ENCODE peak calls at places on chromosomes 13 and 19, in four cellular contexts. One of them, this sample, is unnamed.

GRCh38 chr13:93765811-93766210 is 539.2 kb downstream of the GPC6 start:
- DNase-seq in lower leg skin: no peak
- DNase-seq in GM12865: no peak
- DNase-seq in PC-3: no peak
- DNase-seq in this sample: no peak

GRCh38 chr13:72963762-72964161 is 95.0 kb upstream of the KLF5 start:
- DNase-seq in PC-3: no peak
- DNase-seq in lower leg skin: no peak
- DNase-seq in GM12865: no peak
- DNase-seq in this sample: peak

GRCh38 chr13:94712812-94713555 is 639 bp upstream of the SOX21 start:
- DNase-seq in GM12865: peak
- DNase-seq in lower leg skin: no peak
- DNase-seq in PC-3: peak
- DNase-seq in this sample: no peak

GRCh38 chr19:12985049-12985776 is 10.1 kb upstream of the NFIX start:
- DNase-seq in PC-3: no peak
- DNase-seq in GM12865: peak
- DNase-seq in lower leg skin: peak
- DNase-seq in this sample: peak

GRCh38 chr19:16076958-16077611 is 790 bp downstream of the TPM4 start:
- DNase-seq in lower leg skin: no peak
- DNase-seq in GM12865: no peak
- DNase-seq in PC-3: no peak
- DNase-seq in this sample: peak

GRCh38 chr13:114140131-114140908 is 7.9 kb upstream of the RASA3 start:
- DNase-seq in lower leg skin: no peak
- DNase-seq in GM12865: no peak
- DNase-seq in PC-3: no peak
- DNase-seq in this sample: peak

GRCh38 chr13:73299787-73300186 is 241.0 kb downstream of the KLF5 start:
- DNase-seq in GM12865: no peak
- DNase-seq in PC-3: no peak
- DNase-seq in lower leg skin: no peak
- DNase-seq in this sample: no peak

GRCh38 chr13:37701306-37701705 is 102.7 kb upstream of the POSTN start:
- DNase-seq in lower leg skin: no peak
- DNase-seq in PC-3: no peak
- DNase-seq in GM12865: no peak
- DNase-seq in this sample: no peak

GRCh38 chr19:52889076-52889475 is 8.4 kb downstream of the ZNF320 start:
- DNase-seq in GM12865: no peak
- DNase-seq in lower leg skin: no peak
- DNase-seq in PC-3: no peak
- DNase-seq in this sample: no peak

GRCh38 chr13:66689037-66689619 is 541.0 kb downstream of the PCDH9 start:
- DNase-seq in lower leg skin: no peak
- DNase-seq in PC-3: no peak
- DNase-seq in GM12865: no peak
- DNase-seq in this sample: no peak

GRCh38 chr13:46992383-46992952 is 95.6 kb upstream of the HTR2A start:
- DNase-seq in PC-3: peak
- DNase-seq in GM12865: peak
- DNase-seq in lower leg skin: no peak
- DNase-seq in this sample: peak

GRCh38 chr13:37457594-37457993 is 141.0 kb downstream of the POSTN start:
- DNase-seq in lower leg skin: no peak
- DNase-seq in GM12865: no peak
- DNase-seq in PC-3: peak
- DNase-seq in this sample: no peak

GRCh38 chr13:28494861-28495585 is at the start of gene FLT1:
- DNase-seq in lower leg skin: no peak
- DNase-seq in GM12865: peak
- DNase-seq in PC-3: no peak
- DNase-seq in this sample: peak

GRCh38 chr19:49749055-49749716 is 13.9 kb downstream of the TSKS start:
- DNase-seq in lower leg skin: no peak
- DNase-seq in PC-3: peak
- DNase-seq in GM12865: no peak
- DNase-seq in this sample: no peak

GRCh38 chr13:92833071-92833470 is 393.5 kb upstream of the GPC6 start:
- DNase-seq in PC-3: peak
- DNase-seq in GM12865: no peak
- DNase-seq in lower leg skin: no peak
- DNase-seq in this sample: no peak

GRCh38 chr13:72121466-72121865 is 254.5 kb upstream of the DACH1 start:
- DNase-seq in GM12865: no peak
- DNase-seq in lower leg skin: no peak
- DNase-seq in PC-3: no peak
- DNase-seq in this sample: no peak

GRCh38 chr13:59545007-59545406 is 618.7 kb downstream of the DIAPH3 start:
- DNase-seq in GM12865: no peak
- DNase-seq in PC-3: no peak
- DNase-seq in lower leg skin: no peak
- DNase-seq in this sample: no peak

GRCh38 chr19:17706750-17707181 is 12.5 kb upstream of the MAP1S start:
- DNase-seq in GM12865: no peak
- DNase-seq in PC-3: no peak
- DNase-seq in lower leg skin: no peak
- DNase-seq in this sample: no peak

GRCh38 chr13:113630296-113630695 is 27.7 kb downstream of the ATP4B start:
- DNase-seq in PC-3: no peak
- DNase-seq in GM12865: no peak
- DNase-seq in lower leg skin: no peak
- DNase-seq in this sample: no peak

GRCh38 chr13:33099860-33100259 is 83.6 kb downstream of the KL start:
- DNase-seq in GM12865: no peak
- DNase-seq in PC-3: no peak
- DNase-seq in lower leg skin: no peak
- DNase-seq in this sample: no peak

GRCh38 chr13:80721689-80722088 is 380.8 kb upstream of the SPRY2 start:
- DNase-seq in PC-3: no peak
- DNase-seq in GM12865: no peak
- DNase-seq in lower leg skin: no peak
- DNase-seq in this sample: no peak

GRCh38 chr13:92590503-92590908 is 636.1 kb upstream of the GPC6 start:
- DNase-seq in lower leg skin: no peak
- DNase-seq in GM12865: no peak
- DNase-seq in PC-3: peak
- DNase-seq in this sample: no peak

GRCh38 chr13:28329395-28330158 is 165.4 kb downstream of the FLT1 start:
- DNase-seq in GM12865: no peak
- DNase-seq in PC-3: peak
- DNase-seq in lower leg skin: peak
- DNase-seq in this sample: peak

GRCh38 chr19:35935911-35936737 is at the start of gene LRFN3:
- DNase-seq in PC-3: peak
- DNase-seq in lower leg skin: peak
- DNase-seq in GM12865: peak
- DNase-seq in this sample: peak

GRCh38 chr19:18027151-18027550 is 19.2 kb downstream of the ARRDC2 start:
- DNase-seq in GM12865: no peak
- DNase-seq in lower leg skin: no peak
- DNase-seq in PC-3: no peak
- DNase-seq in this sample: no peak

GRCh38 chr13:98879127-98879520 is 98.7 kb downstream of the DOCK9 start:
- DNase-seq in lower leg skin: no peak
- DNase-seq in PC-3: no peak
- DNase-seq in GM12865: no peak
- DNase-seq in this sample: no peak

GRCh38 chr19:45256836-45257235 is 5.8 kb downstream of the MARK4 start:
- DNase-seq in lower leg skin: no peak
- DNase-seq in PC-3: no peak
- DNase-seq in GM12865: no peak
- DNase-seq in this sample: no peak

GRCh38 chr19:45253396-45254027 is 2.4 kb downstream of the MARK4 start:
- DNase-seq in GM12865: no peak
- DNase-seq in lower leg skin: no peak
- DNase-seq in PC-3: no peak
- DNase-seq in this sample: no peak

GRCh38 chr19:45251452-45252354 is 632 bp downstream of the MARK4 start:
- DNase-seq in PC-3: no peak
- DNase-seq in GM12865: peak
- DNase-seq in lower leg skin: no peak
- DNase-seq in this sample: peak

GRCh38 chr19:45255611-45256157 is 4.6 kb downstream of the MARK4 start:
- DNase-seq in PC-3: no peak
- DNase-seq in GM12865: no peak
- DNase-seq in lower leg skin: no peak
- DNase-seq in this sample: no peak

GRCh38 chr19:45254044-45254531 is 3.0 kb downstream of the MARK4 start:
- DNase-seq in GM12865: no peak
- DNase-seq in lower leg skin: no peak
- DNase-seq in PC-3: no peak
- DNase-seq in this sample: no peak
- TF ChIP-seq CTCF in GM12865: peak
- TF ChIP-seq CTCF in lower leg skin: no peak
- TF ChIP-seq CTCF in PC-3: peak
- TF ChIP-seq CTCF in this sample: no peak

GRCh38 chr13:23504188-23504587 is 66.0 kb upstream of the TNFRSF19 start:
- DNase-seq in lower leg skin: no peak
- DNase-seq in GM12865: no peak
- DNase-seq in PC-3: peak
- DNase-seq in this sample: no peak

GRCh38 chr13:23506071-23506820 is 64.0 kb upstream of the TNFRSF19 start:
- DNase-seq in lower leg skin: no peak
- DNase-seq in GM12865: no peak
- DNase-seq in PC-3: no peak
- DNase-seq in this sample: no peak

GRCh38 chr13:23509781-23510543 is 60.2 kb upstream of the TNFRSF19 start:
- DNase-seq in GM12865: no peak
- DNase-seq in lower leg skin: no peak
- DNase-seq in PC-3: peak
- DNase-seq in this sample: no peak

GRCh38 chr13:23505007-23505406 is 65.2 kb upstream of the TNFRSF19 start:
- DNase-seq in lower leg skin: no peak
- DNase-seq in PC-3: peak
- DNase-seq in GM12865: no peak
- DNase-seq in this sample: no peak

DNA sequence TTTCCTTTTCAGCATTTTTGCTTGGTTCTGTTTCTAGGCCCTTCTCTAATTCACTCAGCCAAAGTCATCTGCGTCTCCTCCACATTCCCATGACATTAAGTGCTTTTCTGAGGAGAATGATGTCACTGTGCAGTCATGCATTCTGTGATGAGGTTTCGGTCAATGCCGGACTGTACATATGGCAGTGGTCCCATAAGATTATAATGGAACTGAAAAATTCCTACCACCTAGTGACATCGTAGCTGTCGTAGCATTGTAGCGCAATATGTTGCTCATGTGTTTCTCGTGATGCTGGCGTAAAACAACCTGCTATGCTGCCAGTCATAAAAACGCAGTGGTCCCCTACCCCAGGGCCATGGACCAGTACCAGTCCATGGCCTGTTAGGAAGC is 63.4 kb upstream of the TNFRSF19 start:
- DNase-seq in PC-3: peak
- DNase-seq in GM12865: no peak
- DNase-seq in lower leg skin: no peak
- DNase-seq in this sample: no peak
- TF ChIP-seq CTCF in PC-3: no peak
- TF ChIP-seq CTCF in GM12865: no peak
- TF ChIP-seq CTCF in lower leg skin: no peak
- TF ChIP-seq CTCF in this sample: no peak

DNA sequence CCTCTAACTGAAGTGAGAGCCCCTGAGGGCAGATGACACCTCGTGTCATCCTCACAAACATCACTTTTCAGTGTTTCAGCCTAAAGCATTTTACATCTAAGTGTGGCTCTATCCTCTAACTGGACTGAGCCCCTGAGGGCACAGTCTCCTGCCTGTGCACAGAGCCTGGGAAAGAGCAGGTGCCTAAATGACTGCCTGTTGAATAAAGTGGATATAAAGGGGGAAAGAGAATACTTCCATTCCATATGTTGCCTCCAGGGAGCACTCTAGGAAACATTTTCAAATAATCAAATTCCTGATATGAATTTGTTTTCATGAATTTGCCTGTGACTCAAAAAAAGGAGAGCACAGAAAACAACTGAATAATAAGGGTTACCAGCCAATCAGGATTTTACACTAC is 32.2 kb downstream of the CNMD start:
- DNase-seq in GM12865: no peak
- DNase-seq in PC-3: no peak
- DNase-seq in lower leg skin: no peak
- DNase-seq in this sample: no peak
- TF ChIP-seq CTCF in GM12865: no peak
- TF ChIP-seq CTCF in PC-3: peak
- TF ChIP-seq CTCF in lower leg skin: no peak
- TF ChIP-seq CTCF in this sample: no peak

DNA sequence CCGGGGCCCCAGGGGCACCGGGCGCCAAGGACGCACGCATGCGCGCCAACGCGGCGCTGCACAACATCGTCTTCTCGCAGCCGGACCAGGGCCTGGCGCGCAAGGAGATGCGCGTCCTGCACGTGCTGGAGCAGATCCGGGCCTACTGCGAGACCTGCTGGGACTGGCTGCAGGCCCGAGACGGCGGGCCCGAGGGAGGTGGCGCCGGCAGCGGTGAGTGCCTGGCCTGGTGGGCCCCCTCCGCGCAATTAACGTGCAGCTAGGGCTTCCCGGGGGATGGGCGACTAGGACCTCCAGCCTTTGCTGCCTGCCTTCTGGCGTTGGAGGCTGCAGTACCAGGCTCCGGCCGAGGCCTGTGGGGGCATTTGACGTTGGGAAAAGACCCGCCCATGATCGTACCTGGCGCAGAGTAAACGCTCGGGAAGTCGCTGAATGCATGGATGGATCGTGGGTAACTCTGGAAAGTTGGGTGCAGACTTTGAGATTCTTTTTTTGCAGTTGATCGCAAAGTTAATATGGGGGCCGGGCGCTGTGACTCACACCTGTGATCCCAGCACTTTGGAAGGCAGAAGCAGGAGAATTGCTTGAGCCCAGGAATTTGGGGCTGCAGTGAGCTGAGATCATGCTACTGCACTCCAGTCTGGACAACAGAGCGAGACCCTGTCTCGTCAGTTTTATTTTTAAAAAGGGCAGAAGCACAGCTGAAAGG is 7.3 kb downstream of the APC2 start:
- DNase-seq in PC-3: no peak
- DNase-seq in lower leg skin: no peak
- DNase-seq in GM12865: no peak
- DNase-seq in this sample: no peak
- TF ChIP-seq CTCF in PC-3: no peak
- TF ChIP-seq CTCF in lower leg skin: no peak
- TF ChIP-seq CTCF in GM12865: no peak
- TF ChIP-seq CTCF in this sample: no peak

GRCh38 chr19:45560686-45561085 is 23.9 kb downstream of the OPA3 start:
- DNase-seq in GM12865: no peak
- DNase-seq in PC-3: no peak
- DNase-seq in lower leg skin: no peak
- DNase-seq in this sample: no peak
- TF ChIP-seq CTCF in GM12865: no peak
- TF ChIP-seq CTCF in PC-3: no peak
- TF ChIP-seq CTCF in lower leg skin: no peak
- TF ChIP-seq CTCF in this sample: no peak